ENCODE peak calls at places on chromosome 12, in ten cellular contexts. K, D, C, Q, A, U, O, I, N and P are unnamed samples.

GRCh38 chr12:103930787-103931536 is 752 bp downstream of the HSP90B1 start:
- DNase-seq in K (peak), Q (peak), I (peak), N (peak), U (no peak), D (peak), C (peak), O (no peak), A (peak), P (no peak)

GRCh38 chr12:111034148-111034910 is 114.0 kb upstream of the MYL2 start:
- DNase-seq in K (no peak), D (no peak), A (no peak), U (no peak), N (no peak), Q (peak), O (no peak), I (no peak), C (no peak), P (no peak)

GRCh38 chr12:65902504-65902903 is 78.2 kb downstream of the HMGA2 start:
- DNase-seq in D (no peak), Q (no peak), K (no peak), C (no peak), N (no peak), U (no peak), A (no peak), O (no peak), I (no peak), P (no peak)

GRCh38 chr12:108468149-108468968 is 46.7 kb upstream of the FICD start:
- DNase-seq in I (peak), C (no peak), K (no peak), A (no peak), O (peak), U (no peak), Q (no peak), D (no peak), N (no peak), P (peak)

GRCh38 chr12:124422142-124422569 is 127.3 kb downstream of the RFLNA start:
- DNase-seq in U (no peak), C (peak), D (peak), I (no peak), A (no peak), K (no peak), O (peak), Q (peak), N (peak), P (peak)

GRCh38 chr12:50017653-50018052 is 7.6 kb downstream of the RACGAP1 start:
- DNase-seq in A (no peak), U (no peak), C (no peak), O (no peak), Q (no peak), I (no peak), K (no peak), N (no peak), D (no peak), P (no peak)

GRCh38 chr12:50924439-50925341 is 27.7 kb upstream of the HIGD1C start:
- DNase-seq in D (peak), K (peak), C (peak), I (peak), Q (peak), U (peak), N (peak), O (no peak), A (peak), P (peak)

GRCh38 chr12:81450920-81451739 is 308.0 kb downstream of the PPFIA2 start:
- DNase-seq in U (peak), Q (peak), D (peak), K (peak), C (no peak), I (peak), O (peak), N (no peak), A (no peak), P (peak)

GRCh38 chr12:56155256-56155845 is 2.8 kb upstream of the MYL6 start:
- DNase-seq in D (no peak), I (no peak), A (no peak), Q (no peak), U (no peak), K (no peak), N (no peak), O (no peak), C (no peak), P (no peak)

GRCh38 chr12:95740751-95741150 is 49.8 kb downstream of the NTN4 start:
- DNase-seq in Q (no peak), N (no peak), U (no peak), D (peak), I (no peak), K (no peak), O (no peak), C (no peak), A (no peak), P (no peak)

GRCh38 chr12:2285462-2285861 is 232.7 kb downstream of the CACNA1C start:
- DNase-seq in Q (no peak), I (no peak), K (no peak), A (no peak), U (no peak), D (no peak), N (peak), C (no peak), O (no peak), P (no peak)

GRCh38 chr12:2284857-2285256 is 232.1 kb downstream of the CACNA1C start:
- DNase-seq in N (peak), A (no peak), C (peak), K (peak), D (peak), U (peak), Q (peak), I (peak), O (peak), P (peak)

GRCh38 chr12:2283480-2283879 is 230.7 kb downstream of the CACNA1C start:
- DNase-seq in U (no peak), I (no peak), N (no peak), O (no peak), C (no peak), A (no peak), D (no peak), Q (no peak), K (no peak), P (no peak)

GRCh38 chr12:2283910-2284309 is 231.1 kb downstream of the CACNA1C start:
- DNase-seq in O (no peak), C (no peak), U (no peak), K (peak), N (peak), D (no peak), Q (peak), I (no peak), A (no peak), P (no peak)

GRCh38 chr12:2284321-2284813 is 231.6 kb downstream of the CACNA1C start:
- DNase-seq in I (no peak), Q (no peak), A (no peak), D (no peak), O (no peak), C (no peak), K (no peak), U (no peak), N (peak), P (no peak)
- TF ChIP-seq POLR2A in I (no peak), Q (no peak), A (no peak), D (no peak), O (no peak), C (no peak), K (no peak), U (no peak), N (no peak), P (no peak)

DNA sequence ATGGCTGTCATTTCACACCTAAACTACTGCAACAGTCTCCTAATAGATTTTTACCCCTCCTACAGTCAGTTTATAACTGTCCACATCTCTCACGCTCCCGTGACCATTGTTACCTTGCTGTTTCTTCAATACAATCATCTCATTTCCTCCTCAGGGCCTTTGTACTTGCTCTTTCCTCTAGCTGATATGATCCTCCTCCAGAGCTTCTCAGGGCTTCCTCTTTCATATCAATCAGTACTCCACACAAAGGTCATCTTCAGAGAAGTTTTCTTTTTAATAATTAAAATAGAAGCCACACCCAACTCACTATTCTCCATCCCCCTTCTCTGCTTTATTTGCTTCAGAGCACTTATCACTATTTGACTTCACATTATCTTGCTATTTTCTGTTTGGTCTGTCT is 508.2 kb downstream of the NELL2 start:
- DNase-seq in C (no peak), K (no peak), O (no peak), D (no peak), Q (no peak), U (no peak), I (no peak), A (no peak), N (no peak), P (no peak)
- TF ChIP-seq POLR2A in C (no peak), K (no peak), O (no peak), D (no peak), Q (no peak), U (no peak), I (no peak), A (no peak), N (no peak), P (no peak)

DNA sequence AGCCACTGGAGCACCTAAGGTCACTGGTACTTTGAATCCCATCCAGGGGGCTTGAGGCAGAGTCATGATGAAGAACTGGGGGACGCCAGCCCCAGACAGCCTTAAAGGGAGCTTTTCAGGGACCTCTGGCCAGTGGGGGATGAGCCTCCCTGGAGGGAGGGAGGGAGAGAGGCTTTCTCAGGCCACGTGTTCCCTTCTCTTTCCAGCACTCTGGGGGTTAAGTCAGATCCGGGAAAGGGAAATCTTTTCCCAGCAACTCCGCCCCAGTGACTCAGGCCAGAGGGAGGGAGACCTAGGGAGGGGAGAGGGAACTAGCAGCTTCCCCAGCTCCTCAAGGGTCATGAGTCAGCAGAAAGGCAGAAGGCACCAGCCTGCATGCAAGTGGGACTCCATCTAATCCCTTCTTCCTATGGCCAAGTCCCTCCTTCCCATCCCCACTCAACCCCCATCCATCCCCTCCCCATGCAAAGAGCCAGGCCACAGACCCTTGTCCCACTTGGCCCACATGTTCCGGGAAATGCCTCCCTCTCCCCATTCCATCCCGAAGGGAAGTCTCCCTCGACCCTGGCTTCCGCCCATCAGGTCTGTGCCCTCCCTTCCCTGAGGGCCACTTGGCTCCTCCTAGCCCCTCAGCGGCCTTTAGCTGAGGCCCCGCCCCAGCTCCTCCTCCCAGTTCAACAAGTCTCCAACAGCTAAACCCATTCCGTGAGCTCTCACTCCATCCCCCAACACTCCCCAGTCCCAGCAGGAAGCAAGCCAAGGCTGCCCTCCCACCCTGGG is 5.6 kb downstream of the TNFRSF1A start:
- DNase-seq in C (peak), A (peak), I (peak), O (peak), Q (peak), U (peak), K (peak), D (peak), N (peak), P (peak)
- TF ChIP-seq POLR2A in C (peak), A (no peak), I (peak), O (peak), Q (peak), U (peak), K (no peak), D (peak), N (peak), P (peak)

GRCh38 chr12:52232916-52233461 is at the start of gene KRT7:
- DNase-seq in U (no peak), I (peak), C (no peak), Q (no peak), A (peak), K (no peak), O (peak), N (no peak), D (peak), P (no peak)
- TF ChIP-seq POLR2A in U (no peak), I (peak), C (no peak), Q (peak), A (no peak), K (no peak), O (peak), N (no peak), D (peak), P (no peak)